ENCODE peak calls at places on chromosomes 13 and 19, in eight cellular contexts. One of them, this sample, is unnamed.

GRCh38 chr13:41613984-41614581 is 156.7 kb downstream of the RGCC start:
- DNase-seq in foreskin keratinocyte: no peak
- DNase-seq in right lobe of liver: peak; percentile 46
- DNase-seq in fibroblast of pulmonary artery: peak; percentile 97
- DNase-seq in fibroblast of the aortic adventitia: peak; percentile 96
- DNase-seq in AG04450: peak; percentile 90
- DNase-seq in BE2C: no peak
- DNase-seq in B cell: no peak
- DNase-seq in this sample: no peak

GRCh38 chr19:45475537-45476348 is 7.9 kb downstream of the FOSB start:
- DNase-seq in foreskin keratinocyte: no peak
- DNase-seq in right lobe of liver: no peak
- DNase-seq in fibroblast of pulmonary artery: peak; percentile 63
- DNase-seq in fibroblast of the aortic adventitia: no peak
- DNase-seq in AG04450: no peak
- DNase-seq in BE2C: no peak
- DNase-seq in B cell: no peak
- DNase-seq in this sample: no peak

GRCh38 chr19:13794388-13794751 is 873 bp upstream of the ZSWIM4 start:
- DNase-seq in foreskin keratinocyte: no peak
- DNase-seq in right lobe of liver: peak; percentile 69
- DNase-seq in fibroblast of pulmonary artery: peak; percentile 93
- DNase-seq in fibroblast of the aortic adventitia: peak; percentile 94
- DNase-seq in AG04450: peak; percentile 87
- DNase-seq in BE2C: peak; percentile 26
- DNase-seq in B cell: no peak
- DNase-seq in this sample: no peak

GRCh38 chr13:63873936-63874335 is 2458.3 kb upstream of the PCDH20 start:
- DNase-seq in foreskin keratinocyte: no peak
- DNase-seq in right lobe of liver: no peak
- DNase-seq in fibroblast of pulmonary artery: no peak
- DNase-seq in fibroblast of the aortic adventitia: no peak
- DNase-seq in AG04450: no peak
- DNase-seq in BE2C: no peak
- DNase-seq in B cell: no peak
- DNase-seq in this sample: no peak

GRCh38 chr19:28820289-28820688 is 392.7 kb downstream of the UQCRFS1 start:
- DNase-seq in foreskin keratinocyte: no peak
- DNase-seq in right lobe of liver: no peak
- DNase-seq in fibroblast of pulmonary artery: no peak
- DNase-seq in fibroblast of the aortic adventitia: no peak
- DNase-seq in AG04450: no peak
- DNase-seq in BE2C: no peak
- DNase-seq in B cell: no peak
- DNase-seq in this sample: no peak

GRCh38 chr19:10797078-10797477 is 38.9 kb downstream of the TMED1 start:
- DNase-seq in foreskin keratinocyte: no peak
- DNase-seq in right lobe of liver: no peak
- DNase-seq in fibroblast of pulmonary artery: no peak
- DNase-seq in fibroblast of the aortic adventitia: no peak
- DNase-seq in AG04450: no peak
- DNase-seq in BE2C: no peak
- DNase-seq in B cell: no peak
- DNase-seq in this sample: no peak

GRCh38 chr13:24500977-24501376 is 11.6 kb downstream of the PARP4 start:
- DNase-seq in foreskin keratinocyte: peak; percentile 72
- DNase-seq in right lobe of liver: no peak
- DNase-seq in fibroblast of pulmonary artery: peak; percentile 83
- DNase-seq in fibroblast of the aortic adventitia: peak; percentile 94
- DNase-seq in AG04450: no peak
- DNase-seq in BE2C: no peak
- DNase-seq in B cell: no peak
- DNase-seq in this sample: no peak

GRCh38 chr13:42246541-42246940 is 25.4 kb upstream of the AKAP11 start:
- DNase-seq in foreskin keratinocyte: no peak
- DNase-seq in right lobe of liver: no peak
- DNase-seq in fibroblast of pulmonary artery: no peak
- DNase-seq in fibroblast of the aortic adventitia: no peak
- DNase-seq in AG04450: no peak
- DNase-seq in BE2C: no peak
- DNase-seq in B cell: no peak
- DNase-seq in this sample: no peak

GRCh38 chr13:92175330-92175729 is 776.9 kb downstream of the GPC5 start:
- DNase-seq in foreskin keratinocyte: no peak
- DNase-seq in right lobe of liver: no peak
- DNase-seq in fibroblast of pulmonary artery: peak; percentile 87
- DNase-seq in fibroblast of the aortic adventitia: peak; percentile 67
- DNase-seq in AG04450: peak; percentile 34
- DNase-seq in BE2C: peak; percentile 57
- DNase-seq in B cell: no peak
- DNase-seq in this sample: peak; percentile 33

GRCh38 chr13:39599842-39600241 is 3.2 kb downstream of the LHFPL6 start:
- DNase-seq in foreskin keratinocyte: no peak
- DNase-seq in right lobe of liver: no peak
- DNase-seq in fibroblast of pulmonary artery: peak; percentile 30
- DNase-seq in fibroblast of the aortic adventitia: peak; percentile 77
- DNase-seq in AG04450: no peak
- DNase-seq in BE2C: no peak
- DNase-seq in B cell: no peak
- DNase-seq in this sample: no peak

GRCh38 chr19:11373166-11373884 is 1.1 kb upstream of the SWSAP1 start:
- DNase-seq in foreskin keratinocyte: no peak
- DNase-seq in right lobe of liver: no peak
- DNase-seq in fibroblast of pulmonary artery: peak; percentile 31
- DNase-seq in fibroblast of the aortic adventitia: peak; percentile 22
- DNase-seq in AG04450: no peak
- DNase-seq in BE2C: peak; percentile 88
- DNase-seq in B cell: no peak
- DNase-seq in this sample: no peak

GRCh38 chr13:46633416-46633815 is 80.4 kb downstream of the LRCH1 start:
- DNase-seq in foreskin keratinocyte: peak; percentile 32
- DNase-seq in right lobe of liver: no peak
- DNase-seq in fibroblast of pulmonary artery: peak; percentile 81
- DNase-seq in fibroblast of the aortic adventitia: peak; percentile 81
- DNase-seq in AG04450: peak; percentile 69
- DNase-seq in BE2C: no peak
- DNase-seq in B cell: no peak
- DNase-seq in this sample: no peak

GRCh38 chr13:60386250-60386649 is 10.8 kb upstream of the TDRD3 start:
- DNase-seq in foreskin keratinocyte: no peak
- DNase-seq in right lobe of liver: no peak
- DNase-seq in fibroblast of pulmonary artery: no peak
- DNase-seq in fibroblast of the aortic adventitia: no peak
- DNase-seq in AG04450: no peak
- DNase-seq in BE2C: no peak
- DNase-seq in B cell: no peak
- DNase-seq in this sample: no peak

DNA sequence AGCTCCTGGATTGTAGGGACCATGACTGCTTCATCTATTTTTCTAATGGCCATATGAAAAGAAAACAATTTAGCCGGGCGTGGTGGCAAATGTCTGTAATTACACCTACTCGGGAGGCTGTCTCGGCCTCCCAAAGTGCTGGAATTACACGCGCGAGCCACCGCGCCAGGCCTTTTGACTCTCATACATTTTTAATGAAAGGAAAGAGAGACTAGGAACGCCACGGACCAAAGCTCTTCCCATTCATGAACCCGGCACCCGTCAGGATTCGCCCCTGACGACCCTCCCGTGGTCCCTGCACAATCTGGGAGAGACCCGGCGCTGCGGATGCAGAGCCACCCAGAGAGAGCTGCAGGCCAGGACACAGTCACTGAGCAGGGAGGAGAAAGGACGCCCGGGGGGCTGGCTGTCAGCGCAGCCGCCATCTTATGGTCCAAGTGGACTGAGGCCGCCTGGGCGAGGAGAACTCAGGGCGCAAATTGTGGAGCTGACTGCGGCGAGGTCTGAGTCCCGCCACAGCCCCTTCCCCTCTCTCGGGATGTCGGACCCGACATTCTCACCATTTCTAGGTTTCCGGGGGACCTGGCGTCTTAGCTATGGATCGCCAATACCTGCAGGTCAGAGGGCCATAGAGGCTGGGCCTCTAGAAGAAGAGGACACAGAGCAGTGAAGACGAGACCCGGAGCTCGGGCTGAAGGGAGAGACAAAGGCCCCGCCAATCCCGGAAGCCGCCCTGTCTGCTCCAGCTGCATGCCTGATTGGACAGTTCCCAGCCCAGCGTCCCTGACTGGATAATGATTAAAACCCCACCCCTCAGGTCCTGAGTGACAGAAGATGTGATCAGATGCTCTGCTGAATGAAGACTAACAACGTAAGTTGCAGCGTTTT is at the start of gene ZNF681:
- DNase-seq in foreskin keratinocyte: peak; percentile 73
- DNase-seq in right lobe of liver: peak; percentile 62
- DNase-seq in fibroblast of pulmonary artery: peak; percentile 87
- DNase-seq in fibroblast of the aortic adventitia: peak; percentile 62
- DNase-seq in AG04450: peak; percentile 61
- DNase-seq in BE2C: peak; percentile 92
- DNase-seq in B cell: peak; percentile 90
- DNase-seq in this sample: peak; percentile 77
- TF ChIP-seq CTCF in foreskin keratinocyte: peak; percentile 20
- TF ChIP-seq CTCF in right lobe of liver: no peak
- TF ChIP-seq CTCF in fibroblast of pulmonary artery: no peak
- TF ChIP-seq CTCF in fibroblast of the aortic adventitia: peak; percentile 5
- TF ChIP-seq CTCF in AG04450: no peak
- TF ChIP-seq CTCF in BE2C: no peak
- TF ChIP-seq CTCF in B cell: peak; percentile 47
- TF ChIP-seq CTCF in this sample: no peak

GRCh38 chr19:3533020-3533408 is 6.0 kb upstream of the TEKTIP1 start:
- DNase-seq in foreskin keratinocyte: no peak
- DNase-seq in right lobe of liver: no peak
- DNase-seq in fibroblast of pulmonary artery: no peak
- DNase-seq in fibroblast of the aortic adventitia: no peak
- DNase-seq in AG04450: no peak
- DNase-seq in BE2C: no peak
- DNase-seq in B cell: no peak
- DNase-seq in this sample: no peak
- TF ChIP-seq CTCF in foreskin keratinocyte: no peak
- TF ChIP-seq CTCF in right lobe of liver: no peak
- TF ChIP-seq CTCF in fibroblast of pulmonary artery: no peak
- TF ChIP-seq CTCF in fibroblast of the aortic adventitia: no peak
- TF ChIP-seq CTCF in AG04450: no peak
- TF ChIP-seq CTCF in BE2C: no peak
- TF ChIP-seq CTCF in B cell: no peak
- TF ChIP-seq CTCF in this sample: no peak

DNA sequence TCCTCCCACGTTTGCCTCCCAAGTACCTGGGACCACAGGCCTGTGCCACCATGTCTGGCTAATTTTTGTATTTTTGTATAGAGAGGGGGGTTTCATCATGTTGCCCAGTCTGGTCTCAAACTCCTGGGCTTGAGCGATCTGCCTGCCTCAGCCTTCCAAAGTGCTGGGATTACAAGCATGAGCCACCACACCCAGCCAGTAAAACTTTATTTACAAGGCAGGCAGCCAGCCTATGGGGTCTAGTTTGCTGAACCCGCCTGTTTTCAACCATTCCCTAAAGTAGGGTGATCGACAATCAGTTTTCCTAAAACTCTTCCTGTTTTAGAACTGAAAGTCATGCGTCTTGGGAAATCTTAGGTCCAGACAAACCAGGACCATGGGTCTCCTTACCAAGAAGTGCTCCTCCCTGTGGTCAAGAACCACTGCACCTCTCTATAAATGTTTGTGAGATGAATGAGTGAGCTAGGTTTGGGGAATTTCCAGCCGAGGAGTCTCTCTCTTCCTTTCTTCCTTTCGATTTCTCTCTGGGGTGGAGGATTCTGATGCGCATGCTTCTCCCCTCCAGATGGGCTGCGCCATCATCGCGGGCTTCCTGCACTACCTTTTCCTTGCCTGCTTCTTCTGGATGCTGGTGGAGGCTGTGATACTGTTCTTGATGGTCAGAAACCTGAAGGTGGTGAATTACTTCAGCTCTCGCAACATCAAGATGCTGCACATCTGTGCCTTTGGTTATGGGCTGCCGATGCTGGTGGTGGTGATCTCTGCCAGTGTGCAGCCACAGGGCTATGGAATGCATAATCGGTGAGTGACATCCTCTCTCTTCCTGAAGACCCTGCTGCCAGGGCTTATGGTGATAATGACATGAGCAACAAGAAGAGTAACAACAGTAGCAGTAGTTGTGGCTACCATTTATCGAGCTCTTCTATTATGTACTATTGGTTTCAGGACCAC is 38.7 kb downstream of the ADGRE1 start:
- DNase-seq in foreskin keratinocyte: no peak
- DNase-seq in right lobe of liver: no peak
- DNase-seq in fibroblast of pulmonary artery: no peak
- DNase-seq in fibroblast of the aortic adventitia: no peak
- DNase-seq in AG04450: no peak
- DNase-seq in BE2C: no peak
- DNase-seq in B cell: no peak
- DNase-seq in this sample: peak; percentile 54
- TF ChIP-seq CTCF in foreskin keratinocyte: no peak
- TF ChIP-seq CTCF in right lobe of liver: no peak
- TF ChIP-seq CTCF in fibroblast of pulmonary artery: no peak
- TF ChIP-seq CTCF in fibroblast of the aortic adventitia: no peak
- TF ChIP-seq CTCF in AG04450: no peak
- TF ChIP-seq CTCF in BE2C: no peak
- TF ChIP-seq CTCF in B cell: no peak
- TF ChIP-seq CTCF in this sample: peak; percentile 18

DNA sequence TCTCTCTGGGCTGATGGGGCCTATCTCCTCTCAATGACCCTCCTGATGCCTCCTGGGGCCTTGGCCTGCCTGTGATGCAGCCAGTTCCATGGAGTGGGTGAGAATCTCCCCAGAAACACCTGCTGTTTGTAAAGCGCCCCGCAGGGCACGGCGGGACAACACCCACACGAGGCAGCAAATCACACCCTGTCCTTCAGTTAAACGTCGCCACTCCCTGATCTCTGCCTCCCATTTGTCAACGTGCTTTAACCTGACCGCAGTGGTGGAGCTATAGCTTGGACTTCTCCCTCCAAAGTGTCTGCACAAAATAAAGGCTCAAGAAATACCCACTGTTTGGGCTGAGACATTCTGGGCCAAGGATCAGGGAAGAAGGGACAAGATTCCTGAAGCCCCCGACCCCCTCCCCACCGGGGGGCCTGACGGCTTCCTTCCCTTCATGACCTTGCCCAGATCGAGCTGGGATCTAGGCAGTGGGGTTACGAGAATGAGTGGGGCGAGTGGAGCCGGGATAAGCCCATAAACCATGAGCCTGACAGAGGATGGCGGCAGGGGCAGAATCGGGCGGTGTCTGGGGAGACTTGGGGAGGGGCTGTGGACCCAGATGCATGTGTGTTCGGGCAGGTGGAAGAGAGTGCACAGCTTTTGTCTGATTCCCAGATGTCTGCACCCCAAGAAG is 8.0 kb downstream of the MYDGF start:
- DNase-seq in foreskin keratinocyte: no peak
- DNase-seq in right lobe of liver: no peak
- DNase-seq in fibroblast of pulmonary artery: no peak
- DNase-seq in fibroblast of the aortic adventitia: no peak
- DNase-seq in AG04450: no peak
- DNase-seq in BE2C: no peak
- DNase-seq in B cell: no peak
- DNase-seq in this sample: no peak
- TF ChIP-seq CTCF in foreskin keratinocyte: no peak
- TF ChIP-seq CTCF in right lobe of liver: no peak
- TF ChIP-seq CTCF in fibroblast of pulmonary artery: no peak
- TF ChIP-seq CTCF in fibroblast of the aortic adventitia: no peak
- TF ChIP-seq CTCF in AG04450: no peak
- TF ChIP-seq CTCF in BE2C: no peak
- TF ChIP-seq CTCF in B cell: no peak
- TF ChIP-seq CTCF in this sample: no peak

GRCh38 chr13:48580185-48580803 is 47.4 kb upstream of the RCBTB2 start:
- DNase-seq in foreskin keratinocyte: no peak
- DNase-seq in right lobe of liver: peak; percentile 68
- DNase-seq in fibroblast of pulmonary artery: peak; percentile 80
- DNase-seq in fibroblast of the aortic adventitia: peak; percentile 80
- DNase-seq in AG04450: peak; percentile 11
- DNase-seq in BE2C: peak; percentile 71
- DNase-seq in B cell: peak; percentile 62
- DNase-seq in this sample: no peak
- TF ChIP-seq CTCF in foreskin keratinocyte: peak; percentile 86
- TF ChIP-seq CTCF in right lobe of liver: peak; percentile 76
- TF ChIP-seq CTCF in fibroblast of pulmonary artery: peak; percentile 69
- TF ChIP-seq CTCF in fibroblast of the aortic adventitia: peak; percentile 68
- TF ChIP-seq CTCF in AG04450: peak; percentile 73
- TF ChIP-seq CTCF in BE2C: peak; percentile 79
- TF ChIP-seq CTCF in B cell: peak; percentile 85
- TF ChIP-seq CTCF in this sample: peak; percentile 71